ENCODE peak calls at places on chromosomes 16 and 17, in ten cellular contexts. One of them, this sample, is unnamed.
A peak's percentile ranks its signal among the peaks of the same experiment; 100 is the strongest.

GRCh38 chr16:58515125-58515870 is at the start of gene SETD6:
- DNase-seq in A549: peak; percentile 86
- DNase-seq in thoracic aorta: peak; percentile 54
- DNase-seq in heart right ventricle: peak; percentile 89
- DNase-seq in fibroblast of pulmonary artery: peak; percentile 88
- DNase-seq in uterus: peak; percentile 83
- DNase-seq in choroid plexus epithelial cell: peak; percentile 94
- DNase-seq in HFF-Myc: peak; percentile 73
- DNase-seq in psoas muscle: peak; percentile 96
- DNase-seq in ascending aorta: peak; percentile 92
- DNase-seq in this sample: peak; percentile 90

GRCh38 chr17:47291242-47291873 is 32.4 kb upstream of the EFCAB13 start:
- DNase-seq in A549: no peak
- DNase-seq in thoracic aorta: no peak
- DNase-seq in heart right ventricle: no peak
- DNase-seq in fibroblast of pulmonary artery: no peak
- DNase-seq in uterus: no peak
- DNase-seq in choroid plexus epithelial cell: peak; percentile 44
- DNase-seq in HFF-Myc: no peak
- DNase-seq in psoas muscle: no peak
- DNase-seq in ascending aorta: no peak
- DNase-seq in this sample: no peak

GRCh38 chr16:11202260-11203091 is 53.5 kb downstream of the SOCS1 start:
- DNase-seq in A549: no peak
- DNase-seq in thoracic aorta: no peak
- DNase-seq in heart right ventricle: no peak
- DNase-seq in fibroblast of pulmonary artery: no peak
- DNase-seq in uterus: no peak
- DNase-seq in choroid plexus epithelial cell: peak; percentile 31
- DNase-seq in HFF-Myc: no peak
- DNase-seq in psoas muscle: no peak
- DNase-seq in ascending aorta: no peak
- DNase-seq in this sample: no peak

GRCh38 chr16:11524098-11524760 is 62.5 kb downstream of the LITAF start:
- DNase-seq in A549: no peak
- DNase-seq in thoracic aorta: no peak
- DNase-seq in heart right ventricle: no peak
- DNase-seq in fibroblast of pulmonary artery: no peak
- DNase-seq in uterus: no peak
- DNase-seq in choroid plexus epithelial cell: peak; percentile 32
- DNase-seq in HFF-Myc: no peak
- DNase-seq in psoas muscle: peak; percentile 36
- DNase-seq in ascending aorta: no peak
- DNase-seq in this sample: no peak

GRCh38 chr16:10093564-10093963 is 88.7 kb downstream of the GRIN2A start:
- DNase-seq in A549: no peak
- DNase-seq in thoracic aorta: no peak
- DNase-seq in heart right ventricle: no peak
- DNase-seq in fibroblast of pulmonary artery: no peak
- DNase-seq in uterus: no peak
- DNase-seq in choroid plexus epithelial cell: no peak
- DNase-seq in HFF-Myc: no peak
- DNase-seq in psoas muscle: no peak
- DNase-seq in ascending aorta: no peak
- DNase-seq in this sample: no peak

GRCh38 chr17:27430882-27431491 is 25.3 kb upstream of the KSR1 start:
- DNase-seq in A549: peak; percentile 67
- DNase-seq in thoracic aorta: no peak
- DNase-seq in heart right ventricle: peak; percentile 44
- DNase-seq in fibroblast of pulmonary artery: peak; percentile 61
- DNase-seq in uterus: peak; percentile 34
- DNase-seq in choroid plexus epithelial cell: peak; percentile 53
- DNase-seq in HFF-Myc: peak; percentile 16
- DNase-seq in psoas muscle: no peak
- DNase-seq in ascending aorta: no peak
- DNase-seq in this sample: peak; percentile 59

GRCh38 chr16:3583303-3584038 is 6.3 kb upstream of the NLRC3 start:
- DNase-seq in A549: no peak
- DNase-seq in thoracic aorta: no peak
- DNase-seq in heart right ventricle: no peak
- DNase-seq in fibroblast of pulmonary artery: no peak
- DNase-seq in uterus: no peak
- DNase-seq in choroid plexus epithelial cell: no peak
- DNase-seq in HFF-Myc: no peak
- DNase-seq in psoas muscle: peak; percentile 30
- DNase-seq in ascending aorta: no peak
- DNase-seq in this sample: no peak

GRCh38 chr17:50348522-50349240 is 2.8 kb downstream of the XYLT2 start:
- DNase-seq in A549: no peak
- DNase-seq in thoracic aorta: no peak
- DNase-seq in heart right ventricle: no peak
- DNase-seq in fibroblast of pulmonary artery: peak; percentile 37
- DNase-seq in uterus: no peak
- DNase-seq in choroid plexus epithelial cell: peak; percentile 34
- DNase-seq in HFF-Myc: no peak
- DNase-seq in psoas muscle: no peak
- DNase-seq in ascending aorta: no peak
- DNase-seq in this sample: no peak

DNA sequence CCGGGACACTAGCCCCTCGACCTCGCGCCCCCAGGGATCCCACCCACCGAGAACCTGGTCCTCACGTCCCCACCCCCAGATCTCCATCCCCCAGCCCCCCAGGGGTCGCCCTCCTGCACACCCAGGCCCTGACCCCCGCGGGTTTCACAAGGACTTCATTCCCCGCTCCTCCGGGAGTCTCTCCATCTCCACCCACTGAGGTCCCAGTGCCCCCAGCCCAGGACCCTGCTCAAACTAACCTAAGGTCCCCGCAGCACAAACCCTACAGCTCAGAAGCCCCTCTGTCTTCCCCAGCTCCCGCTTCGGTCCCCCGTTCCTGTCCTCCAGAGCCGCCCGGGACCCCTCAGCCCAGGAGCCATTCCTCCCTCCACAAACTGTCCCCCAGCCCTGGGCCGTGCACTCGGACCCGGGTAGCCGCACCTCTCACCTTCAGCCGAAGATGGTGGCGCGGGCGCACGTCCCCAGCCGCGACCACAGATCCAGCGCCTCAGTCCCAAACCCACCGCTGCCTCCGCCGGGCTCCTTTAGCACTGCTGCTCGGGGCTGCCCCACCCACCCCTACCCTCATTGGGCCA is at the start of gene MYH10:
- DNase-seq in A549: no peak
- DNase-seq in thoracic aorta: no peak
- DNase-seq in heart right ventricle: no peak
- DNase-seq in fibroblast of pulmonary artery: no peak
- DNase-seq in uterus: peak; percentile 37
- DNase-seq in choroid plexus epithelial cell: no peak
- DNase-seq in HFF-Myc: no peak
- DNase-seq in psoas muscle: peak; percentile 61
- DNase-seq in ascending aorta: peak; percentile 67
- DNase-seq in this sample: no peak
- TF ChIP-seq CTCF in A549: no peak
- TF ChIP-seq CTCF in thoracic aorta: peak; percentile 46
- TF ChIP-seq CTCF in heart right ventricle: no peak
- TF ChIP-seq CTCF in fibroblast of pulmonary artery: no peak
- TF ChIP-seq CTCF in uterus: no peak
- TF ChIP-seq CTCF in choroid plexus epithelial cell: peak; percentile 42
- TF ChIP-seq CTCF in HFF-Myc: no peak
- TF ChIP-seq CTCF in psoas muscle: no peak
- TF ChIP-seq CTCF in ascending aorta: peak; percentile 36
- TF ChIP-seq CTCF in this sample: no peak

DNA sequence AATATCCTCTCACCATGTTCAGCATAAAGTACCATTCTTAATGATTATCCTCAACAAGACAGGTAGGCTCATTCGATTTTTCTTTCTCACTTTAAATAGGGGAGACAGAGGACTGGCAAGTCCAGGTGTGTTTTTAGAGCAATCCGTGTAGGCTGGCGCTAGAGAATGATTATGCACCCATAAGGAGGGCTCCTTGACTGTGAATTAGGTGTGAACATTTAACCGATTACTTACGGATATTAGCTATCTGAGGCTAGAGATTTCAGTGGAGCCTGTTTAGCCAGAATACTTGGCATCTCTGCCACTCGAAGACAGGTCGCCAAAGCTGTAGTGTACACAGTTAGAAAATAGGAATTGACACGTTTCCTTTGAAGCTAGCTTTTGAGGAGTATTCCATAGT is 1.9 kb downstream of the SEC14L1 start:
- DNase-seq in A549: no peak
- DNase-seq in thoracic aorta: no peak
- DNase-seq in heart right ventricle: no peak
- DNase-seq in fibroblast of pulmonary artery: no peak
- DNase-seq in uterus: no peak
- DNase-seq in choroid plexus epithelial cell: no peak
- DNase-seq in HFF-Myc: no peak
- DNase-seq in psoas muscle: no peak
- DNase-seq in ascending aorta: no peak
- DNase-seq in this sample: no peak
- H3K4me3 ChIP-seq in A549: no peak overlapping the region
- H3K4me3 ChIP-seq in thoracic aorta: peak overlapping the region; percentile 33
- H3K4me3 ChIP-seq in heart right ventricle: peak overlapping the region; percentile 76
- H3K4me3 ChIP-seq in fibroblast of pulmonary artery: peak overlapping the region; percentile 92
- H3K4me3 ChIP-seq in uterus: no peak overlapping the region
- H3K4me3 ChIP-seq in choroid plexus epithelial cell: peak overlapping the region; percentile 88
- H3K4me3 ChIP-seq in HFF-Myc: no peak overlapping the region
- H3K4me3 ChIP-seq in psoas muscle: peak overlapping the region; percentile 85
- H3K4me3 ChIP-seq in ascending aorta: no peak overlapping the region
- H3K4me3 ChIP-seq in this sample: peak overlapping the region; percentile 2

DNA sequence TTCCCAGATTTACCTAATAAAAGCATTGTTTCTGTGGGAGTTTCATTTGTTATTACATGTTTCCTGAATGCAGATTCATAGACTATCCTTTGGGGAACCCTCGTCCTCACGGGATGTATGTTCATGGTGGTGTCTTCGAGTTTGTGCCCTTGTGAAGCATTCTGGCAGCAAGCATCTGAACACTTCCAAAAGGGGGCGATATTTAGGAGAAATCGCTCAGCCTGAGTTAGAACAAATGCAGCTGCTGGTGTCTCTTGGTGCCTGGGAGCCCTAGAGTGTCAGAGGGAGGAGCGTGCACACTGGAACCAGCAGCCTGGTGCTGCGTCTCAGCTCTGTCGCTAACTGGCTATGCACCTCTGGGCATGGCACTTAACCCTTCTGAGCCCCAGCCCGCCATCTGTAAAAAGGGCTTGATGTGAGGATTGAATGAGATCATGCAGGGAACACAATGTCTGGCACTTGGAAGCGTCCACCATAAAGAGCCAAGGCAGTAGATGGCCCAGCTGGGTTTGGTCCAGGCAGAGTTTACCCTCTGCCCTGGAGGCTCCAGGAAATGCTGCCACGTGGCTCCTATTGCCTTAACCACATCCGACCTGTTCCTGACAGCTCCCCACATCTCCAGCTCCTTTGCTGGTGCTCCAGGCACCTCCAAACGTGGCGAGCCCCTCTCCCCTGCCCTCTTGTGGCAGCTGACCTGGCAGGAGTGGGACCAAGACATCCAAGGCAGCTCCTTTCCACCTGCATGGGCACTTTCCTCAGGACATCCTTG is 25.0 kb upstream of the C16orf78 start:
- DNase-seq in A549: peak; percentile 13
- DNase-seq in thoracic aorta: no peak
- DNase-seq in heart right ventricle: no peak
- DNase-seq in fibroblast of pulmonary artery: no peak
- DNase-seq in uterus: no peak
- DNase-seq in choroid plexus epithelial cell: no peak
- DNase-seq in HFF-Myc: no peak
- DNase-seq in psoas muscle: no peak
- DNase-seq in ascending aorta: no peak
- DNase-seq in this sample: no peak
- TF ChIP-seq CTCF in A549: no peak
- TF ChIP-seq CTCF in thoracic aorta: no peak
- TF ChIP-seq CTCF in heart right ventricle: no peak
- TF ChIP-seq CTCF in fibroblast of pulmonary artery: no peak
- TF ChIP-seq CTCF in uterus: no peak
- TF ChIP-seq CTCF in choroid plexus epithelial cell: peak; percentile 4
- TF ChIP-seq CTCF in HFF-Myc: no peak
- TF ChIP-seq CTCF in psoas muscle: no peak
- TF ChIP-seq CTCF in ascending aorta: no peak
- TF ChIP-seq CTCF in this sample: no peak

GRCh38 chr17:80948091-80948960 is 43.3 kb upstream of the CHMP6 start:
- DNase-seq in A549: no peak
- DNase-seq in thoracic aorta: no peak
- DNase-seq in heart right ventricle: peak; percentile 19
- DNase-seq in fibroblast of pulmonary artery: no peak
- DNase-seq in uterus: peak; percentile 14
- DNase-seq in choroid plexus epithelial cell: no peak
- DNase-seq in HFF-Myc: no peak
- DNase-seq in psoas muscle: peak; percentile 44
- DNase-seq in ascending aorta: no peak
- DNase-seq in this sample: no peak

GRCh38 chr17:80950466-80951120 is 41.0 kb upstream of the CHMP6 start:
- DNase-seq in A549: no peak
- DNase-seq in thoracic aorta: no peak
- DNase-seq in heart right ventricle: no peak
- DNase-seq in fibroblast of pulmonary artery: no peak
- DNase-seq in uterus: no peak
- DNase-seq in choroid plexus epithelial cell: no peak
- DNase-seq in HFF-Myc: no peak
- DNase-seq in psoas muscle: peak; percentile 36
- DNase-seq in ascending aorta: peak; percentile 46
- DNase-seq in this sample: no peak

GRCh38 chr17:80951121-80952090 is 40.2 kb upstream of the CHMP6 start:
- DNase-seq in A549: no peak
- DNase-seq in thoracic aorta: no peak
- DNase-seq in heart right ventricle: no peak
- DNase-seq in fibroblast of pulmonary artery: no peak
- DNase-seq in uterus: no peak
- DNase-seq in choroid plexus epithelial cell: no peak
- DNase-seq in HFF-Myc: no peak
- DNase-seq in psoas muscle: peak; percentile 39
- DNase-seq in ascending aorta: peak; percentile 54
- DNase-seq in this sample: no peak

GRCh38 chr17:80948961-80949450 is 42.6 kb upstream of the CHMP6 start:
- DNase-seq in A549: no peak
- DNase-seq in thoracic aorta: no peak
- DNase-seq in heart right ventricle: peak; percentile 7
- DNase-seq in fibroblast of pulmonary artery: no peak
- DNase-seq in uterus: peak; percentile 14
- DNase-seq in choroid plexus epithelial cell: no peak
- DNase-seq in HFF-Myc: no peak
- DNase-seq in psoas muscle: peak; percentile 28
- DNase-seq in ascending aorta: peak; percentile 62
- DNase-seq in this sample: no peak

DNA sequence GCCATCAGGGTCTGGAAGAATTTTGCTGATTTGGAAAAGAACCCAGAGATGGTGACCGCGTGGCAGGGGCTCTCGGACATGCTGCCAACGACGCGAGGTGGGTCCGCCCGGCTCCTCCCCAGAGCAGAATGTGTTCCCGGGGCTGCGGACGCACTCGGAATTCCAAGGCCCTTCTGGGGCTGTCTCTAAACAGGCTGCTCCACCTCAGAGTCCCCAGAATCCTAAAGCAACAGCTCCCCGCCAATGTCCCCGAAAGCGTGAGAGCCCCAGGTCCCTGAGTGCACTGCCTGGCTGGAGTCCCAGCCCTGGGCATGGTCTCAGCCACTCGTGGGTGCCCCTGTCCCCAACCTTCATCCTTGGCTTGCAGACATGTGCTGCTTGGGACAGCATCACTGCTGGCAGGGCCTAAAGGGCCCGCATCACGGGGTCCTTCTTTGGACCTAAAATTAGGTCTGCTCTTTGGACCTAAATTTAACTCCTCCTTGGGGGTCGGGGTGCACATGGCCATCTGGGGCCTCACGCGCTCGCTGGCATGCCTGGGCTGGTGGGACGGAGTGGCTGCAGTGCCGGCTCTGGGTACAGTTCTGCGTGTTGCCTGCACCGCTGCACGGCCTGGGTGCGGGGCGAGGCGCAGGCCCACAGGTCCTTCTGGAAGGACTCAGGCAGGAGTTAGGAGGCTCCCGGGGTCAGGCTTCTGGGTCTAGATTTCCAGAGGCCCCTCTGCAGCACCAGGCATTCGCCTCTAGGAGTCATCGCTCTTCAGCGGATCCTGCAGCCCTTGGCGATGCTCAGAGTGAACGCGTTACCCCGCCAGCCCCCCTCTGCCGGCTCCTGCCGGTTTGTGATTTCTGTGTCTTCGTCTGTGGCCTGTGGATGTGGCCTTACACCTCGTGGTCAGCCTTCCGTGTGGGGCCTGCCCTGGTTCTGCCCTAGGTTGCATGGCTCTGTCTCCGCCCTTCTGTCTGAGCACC is 41.9 kb upstream of the CHMP6 start:
- DNase-seq in A549: no peak
- DNase-seq in thoracic aorta: no peak
- DNase-seq in heart right ventricle: no peak
- DNase-seq in fibroblast of pulmonary artery: no peak
- DNase-seq in uterus: peak; percentile 10
- DNase-seq in choroid plexus epithelial cell: no peak
- DNase-seq in HFF-Myc: no peak
- DNase-seq in psoas muscle: peak; percentile 42
- DNase-seq in ascending aorta: peak; percentile 62
- DNase-seq in this sample: no peak
- H3K4me3 ChIP-seq in A549: no peak overlapping the region
- H3K4me3 ChIP-seq in thoracic aorta: peak overlapping the region; percentile 27
- H3K4me3 ChIP-seq in heart right ventricle: no peak overlapping the region
- H3K4me3 ChIP-seq in fibroblast of pulmonary artery: no peak overlapping the region
- H3K4me3 ChIP-seq in uterus: no peak overlapping the region
- H3K4me3 ChIP-seq in choroid plexus epithelial cell: no peak overlapping the region
- H3K4me3 ChIP-seq in HFF-Myc: no peak overlapping the region
- H3K4me3 ChIP-seq in psoas muscle: no peak overlapping the region
- H3K4me3 ChIP-seq in ascending aorta: no peak overlapping the region
- H3K4me3 ChIP-seq in this sample: no peak overlapping the region